ENCODE peak calls at places on chromosomes 4 and X, in four cellular contexts. M is GM20000, U is BJ, B is ascending aorta. T is an unnamed sample.

GRCh38 chr4:28822163-28822562 is 1898.0 kb upstream of the PCDH7 start:
- DNase-seq in M (no peak), U (no peak), B (no peak), T (no peak)

GRCh38 chrX:44043496-44043895 is 70.3 kb upstream of the NDP start:
- DNase-seq in M (no peak), U (no peak), B (no peak), T (no peak)

GRCh38 chr4:88999392-88999791 is 57.6 kb downstream of the FAM13A start:
- DNase-seq in M (no peak), U (no peak), B (no peak), T (no peak)

GRCh38 chrX:39000802-39001201 is 199.5 kb downstream of the MID1IP1 start:
- DNase-seq in M (no peak), U (no peak), B (no peak), T (peak)

GRCh38 chr4:156931267-156931666 is 40.3 kb downstream of the PDGFC start:
- DNase-seq in M (no peak), U (peak), B (no peak), T (peak)

GRCh38 chr4:139819082-139819481 is 153.5 kb downstream of the MGST2 start:
- DNase-seq in M (no peak), U (no peak), B (no peak), T (no peak)

GRCh38 chr4:40603281-40603680 is 26.4 kb downstream of the RBM47 start:
- DNase-seq in M (no peak), U (no peak), B (no peak), T (no peak)

GRCh38 chrX:68681443-68681941 is 34.0 kb downstream of the STARD8 start:
- DNase-seq in M (no peak), U (no peak), B (no peak), T (peak)

GRCh38 chr4:133157460-133158160 is 8.5 kb downstream of the PCDH10 start:
- DNase-seq in M (no peak), U (no peak), B (no peak), T (no peak)

GRCh38 chr4:655735-656151 is 18.3 kb downstream of the ATP5ME start:
- DNase-seq in M (no peak), U (no peak), B (no peak), T (no peak)

GRCh38 chrX:6738518-6739470 is 203.9 kb upstream of the VCX3A start:
- DNase-seq in M (peak), U (no peak), B (no peak), T (no peak)

GRCh38 chrX:40469316-40469715 is 111.5 kb upstream of the ATP6AP2 start:
- DNase-seq in M (no peak), U (no peak), B (no peak), T (no peak)

GRCh38 chr4:114087596-114088230 is 108.3 kb upstream of the ARSJ start:
- DNase-seq in M (no peak), U (peak), B (no peak), T (peak)

GRCh38 chrX:40177942-40178715 is 80.4 kb upstream of the BCOR start:
- DNase-seq in M (no peak), U (no peak), B (no peak), T (no peak)

GRCh38 chrX:2500091-2500680 is 590 bp downstream of the DHRSX start:
- DNase-seq in M (peak), U (no peak), B (no peak), T (no peak)

GRCh38 chr4:130359537-130359936 is 1263.6 kb downstream of the C4orf33 start:
- DNase-seq in M (no peak), U (no peak), B (no peak), T (peak)

GRCh38 chr4:182625193-182625592 is 292.0 kb downstream of the DCTD start:
- DNase-seq in M (no peak), U (no peak), B (no peak), T (no peak)

GRCh38 chrX:41616935-41617334 is 71.8 kb upstream of the GPR34 start:
- DNase-seq in M (no peak), U (no peak), B (no peak), T (no peak)

GRCh38 chrX:107721318-107721717 is 54.3 kb downstream of the TSC22D3 start:
- DNase-seq in M (peak), U (no peak), B (no peak), T (no peak)

GRCh38 chr4:16253127-16253960 is 27.1 kb upstream of the TAPT1 start:
- DNase-seq in M (no peak), U (peak), B (no peak), T (peak)

GRCh38 chr4:108901271-108901670 is 138.4 kb upstream of the ETNPPL start:
- DNase-seq in M (no peak), U (no peak), B (no peak), T (no peak)

GRCh38 chrX:131745942-131746489 is 202.1 kb downstream of the OR13H1 start:
- DNase-seq in M (no peak), U (no peak), B (no peak), T (no peak)

GRCh38 chrX:108468486-108468885 is 28.8 kb downstream of the COL4A5 start:
- DNase-seq in M (no peak), U (no peak), B (no peak), T (no peak)

GRCh38 chr4:38322709-38323108 is 341.3 kb upstream of the KLF3 start:
- DNase-seq in M (no peak), U (peak), B (no peak), T (peak)

GRCh38 chr4:84501197-84501492 is 2.1 kb upstream of the NKX6-1 start:
- DNase-seq in M (no peak), U (no peak), B (no peak), T (no peak)

GRCh38 chrX:40423299-40423698 is 157.5 kb upstream of the ATP6AP2 start:
- DNase-seq in M (no peak), U (no peak), B (no peak), T (no peak)

GRCh38 chr4:78650106-78651021 is 98.8 kb downstream of the ANXA3 start:
- DNase-seq in M (no peak), U (peak), B (no peak), T (no peak)

GRCh38 chrX:4249401-4249800 is 536.0 kb upstream of the PRKX start:
- DNase-seq in M (no peak), U (no peak), B (no peak), T (no peak)

GRCh38 chr4:69828828-69829227 is 31.1 kb downstream of the SULT1E1 start:
- DNase-seq in M (no peak), U (no peak), B (no peak), T (no peak)

GRCh38 chr4:38949416-38950051 is 81.9 kb downstream of the FAM114A1 start:
- DNase-seq in M (peak), U (no peak), B (no peak), T (no peak)

GRCh38 chr4:26030780-26031179 is 116.8 kb downstream of the SMIM20 start:
- DNase-seq in M (no peak), U (no peak), B (no peak), T (no peak)

GRCh38 chrX:135170877-135171519 is at the start of gene CT55:
- DNase-seq in M (no peak), U (no peak), B (no peak), T (no peak)
- TF ChIP-seq CTCF in M (no peak), U (no peak), B (no peak), T (no peak)

GRCh38 chr4:152385551-152385950 is 150.3 kb downstream of the FBXW7 start:
- DNase-seq in M (no peak), U (no peak), B (no peak), T (no peak)
- TF ChIP-seq CTCF in M (peak), U (peak), B (peak), T (peak)

DNA sequence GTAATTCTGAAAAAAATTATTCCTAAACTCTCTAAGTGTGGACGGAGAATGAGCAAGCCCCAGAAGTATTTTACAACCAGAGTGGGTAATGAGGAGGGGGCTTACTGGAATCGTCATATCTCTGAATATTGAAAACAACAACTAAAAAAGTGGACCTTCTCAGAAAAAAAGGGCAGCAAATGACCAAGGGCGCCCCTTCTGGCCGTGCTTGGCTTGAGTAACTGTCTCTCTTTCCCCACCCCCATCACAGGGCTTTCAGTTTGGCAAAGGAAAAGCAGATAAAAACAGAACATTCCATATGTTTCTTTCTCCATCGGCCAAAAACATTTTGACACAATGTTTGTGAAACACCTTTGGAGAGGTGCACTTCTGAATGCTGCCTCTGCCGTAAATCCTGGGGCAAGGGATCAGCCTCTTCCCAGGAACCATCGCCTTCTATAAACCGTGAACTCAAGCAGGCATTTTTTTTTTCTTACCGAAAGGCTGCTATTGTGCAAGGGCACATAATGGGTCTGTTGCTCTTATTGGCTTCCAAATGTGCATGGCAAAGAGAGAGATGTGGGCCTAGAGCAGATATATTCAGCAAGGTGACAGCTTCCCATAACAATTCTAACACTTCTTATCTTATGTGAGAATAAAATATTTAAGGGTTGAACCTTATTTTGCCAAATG is 115.4 kb downstream of the PARM1 start:
- DNase-seq in M (no peak), U (no peak), B (no peak), T (no peak)
- TF ChIP-seq CTCF in M (no peak), U (peak), B (no peak), T (no peak)

DNA sequence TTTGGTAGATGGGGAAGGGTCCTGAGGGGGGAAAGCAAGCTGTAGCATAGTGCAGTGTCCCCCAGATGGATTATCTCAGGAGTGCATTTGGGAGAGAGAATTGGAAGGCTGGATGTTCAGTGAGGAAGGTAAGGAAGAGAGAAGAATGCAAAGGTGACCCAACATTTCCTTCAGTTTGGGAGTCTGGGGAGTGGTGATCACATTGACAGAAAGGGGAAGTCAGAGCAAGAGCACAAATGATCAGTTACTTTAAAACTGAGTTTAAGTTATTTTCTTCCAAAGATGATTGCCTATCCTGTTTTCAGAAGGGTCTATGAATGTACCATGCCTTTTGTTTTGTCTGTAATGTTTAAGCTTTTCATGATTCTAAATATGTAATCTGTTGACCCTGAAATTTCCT is 47.6 kb downstream of the ARHGAP10 start:
- DNase-seq in M (no peak), U (no peak), B (no peak), T (no peak)
- TF ChIP-seq CTCF in M (no peak), U (no peak), B (no peak), T (no peak)

GRCh38 chr4:12911723-12912324 is 572.3 kb downstream of the RAB28 start:
- DNase-seq in M (no peak), U (no peak), B (no peak), T (no peak)
- TF ChIP-seq CTCF in M (no peak), U (no peak), B (no peak), T (no peak)

GRCh38 chr4:98745372-98745771 is 87.0 kb upstream of the TSPAN5 start:
- DNase-seq in M (no peak), U (no peak), B (no peak), T (no peak)
- TF ChIP-seq CTCF in M (no peak), U (peak), B (no peak), T (peak)

DNA sequence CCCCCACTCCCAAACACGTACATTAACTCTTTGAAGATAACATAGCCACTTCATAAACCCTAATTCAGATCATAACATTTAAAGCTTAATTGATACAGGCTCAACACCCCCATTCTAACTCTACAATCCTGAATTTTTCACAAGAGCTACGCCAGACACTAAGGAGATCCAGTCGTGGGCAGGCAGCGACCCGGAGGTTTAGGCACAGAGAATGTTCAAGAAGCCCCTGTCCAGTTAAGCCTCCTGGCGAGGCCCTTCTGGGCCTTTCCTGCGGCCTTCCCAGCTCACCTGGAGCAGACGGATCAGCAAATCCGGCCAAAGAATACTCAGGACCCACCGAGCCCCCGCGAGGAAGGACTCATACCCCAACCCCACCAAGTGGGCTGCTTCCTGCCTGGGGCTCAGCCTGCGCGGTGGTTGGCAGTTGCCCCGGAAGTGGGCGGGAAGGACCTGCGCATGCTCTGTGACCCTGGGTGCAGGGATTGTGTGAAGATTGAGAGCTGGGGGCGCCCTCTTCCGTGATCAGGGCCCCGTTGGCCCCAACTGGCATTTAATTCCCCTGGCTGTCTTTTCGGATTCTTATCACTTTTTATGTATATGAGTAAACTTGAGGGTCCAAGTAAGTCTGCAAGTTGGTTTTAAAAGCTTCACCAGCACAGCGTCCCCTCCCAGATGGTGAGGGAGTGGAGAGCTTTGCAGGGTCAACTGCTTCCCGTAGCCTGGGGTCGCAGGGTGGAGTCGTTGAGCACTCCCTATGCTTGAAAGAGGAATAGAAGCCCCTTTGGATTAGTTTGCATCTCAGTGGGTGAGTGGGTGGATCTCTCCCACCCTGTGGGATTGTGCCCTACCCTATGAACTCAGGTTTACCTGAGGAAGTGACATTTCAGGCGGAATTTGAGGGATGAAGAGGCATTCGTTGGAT is at the start of gene TRIM61:
- DNase-seq in M (peak), U (no peak), B (no peak), T (no peak)
- TF ChIP-seq CTCF in M (peak), U (no peak), B (no peak), T (no peak)

GRCh38 chr4:154807042-154807630 is 26.1 kb downstream of the RBM46 start:
- DNase-seq in M (no peak), U (no peak), B (no peak), T (peak)
- TF ChIP-seq CTCF in M (peak), U (peak), B (peak), T (peak)

GRCh38 chr4:2931765-2932560 is 31.2 kb downstream of the NOP14 start:
- DNase-seq in M (peak), U (no peak), B (no peak), T (no peak)
- TF ChIP-seq CTCF in M (peak), U (no peak), B (no peak), T (no peak)

DNA sequence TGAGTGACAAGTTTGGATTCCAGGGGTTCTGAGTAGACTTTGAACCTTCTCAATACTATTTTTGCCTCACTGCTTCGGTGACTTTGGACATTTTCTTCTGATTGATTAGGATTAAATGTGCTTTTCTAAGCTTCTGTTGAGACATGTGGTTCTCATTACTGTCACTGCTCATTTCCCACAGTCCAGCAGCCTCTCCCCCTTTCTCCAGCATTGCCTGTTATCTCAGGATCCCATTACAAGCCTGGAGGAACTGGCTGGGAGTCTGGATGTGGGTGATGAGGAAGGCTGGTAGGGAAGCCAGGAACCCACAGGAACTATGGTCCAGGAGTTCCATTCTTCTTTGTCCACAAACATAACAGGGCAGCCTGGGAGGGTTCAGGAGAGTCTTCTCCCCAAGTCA is 56.5 kb upstream of the TMEM150C start:
- DNase-seq in M (no peak), U (peak), B (no peak), T (peak)
- TF ChIP-seq CTCF in M (no peak), U (no peak), B (no peak), T (no peak)

T was measured in AG09319.